ENCODE peak calls at places on chromosomes 12 and 14, in four cellular contexts. B is uterus, P is transverse colon, G is IMR-90. N is an unnamed sample. For H3K9me3, the result is how much of the 10 kb centered on the place peaks cover.

GRCh38 chr14:81751198-81751597 is 217.5 kb upstream of the SEL1L start:
- DNase-seq in P (no peak), B (no peak), G (no peak), N (no peak)

GRCh38 chr12:118058881-118059644 is 1.9 kb downstream of the WSB2 start:
- DNase-seq in G (peak), P (no peak), B (no peak), N (no peak)

GRCh38 chr12:94404854-94405253 is 54.8 kb downstream of the CEP83 start:
- DNase-seq in P (no peak), B (no peak), G (no peak), N (no peak)

GRCh38 chr12:104494137-104494815 is 37.5 kb downstream of the CHST11 start:
- DNase-seq in P (no peak), G (no peak), B (no peak), N (no peak)

GRCh38 chr14:90604356-90604755 is 207.5 kb downstream of the CALM1 start:
- DNase-seq in P (no peak), G (no peak), B (no peak), N (no peak)

GRCh38 chr12:78928200-78929074 is 63.9 kb downstream of the SYT1 start:
- DNase-seq in B (no peak), G (peak), P (no peak), N (no peak)

GRCh38 chr12:49079796-49080195 is 10.0 kb upstream of the RHEBL1 start:
- DNase-seq in G (no peak), B (no peak), P (no peak), N (no peak)

GRCh38 chr12:106566771-106567170 is 16.0 kb upstream of the RFX4 start:
- DNase-seq in P (no peak), B (no peak), G (no peak), N (no peak)

GRCh38 chr14:88729159-88729558 is 63.6 kb downstream of the EML5 start:
- DNase-seq in G (peak), P (no peak), B (no peak), N (no peak)

GRCh38 chr14:28461379-28461778 is 305.2 kb upstream of the FOXG1 start:
- DNase-seq in G (no peak), B (no peak), P (no peak), N (no peak)

GRCh38 chr12:112239020-112239419 is 113.7 kb downstream of the TRAFD1 start:
- DNase-seq in G (no peak), P (no peak), B (no peak), N (no peak)

GRCh38 chr14:96268426-96269358 is 12.7 kb downstream of the BDKRB1 start:
- DNase-seq in B (peak), P (peak), G (peak), N (no peak)

DNA sequence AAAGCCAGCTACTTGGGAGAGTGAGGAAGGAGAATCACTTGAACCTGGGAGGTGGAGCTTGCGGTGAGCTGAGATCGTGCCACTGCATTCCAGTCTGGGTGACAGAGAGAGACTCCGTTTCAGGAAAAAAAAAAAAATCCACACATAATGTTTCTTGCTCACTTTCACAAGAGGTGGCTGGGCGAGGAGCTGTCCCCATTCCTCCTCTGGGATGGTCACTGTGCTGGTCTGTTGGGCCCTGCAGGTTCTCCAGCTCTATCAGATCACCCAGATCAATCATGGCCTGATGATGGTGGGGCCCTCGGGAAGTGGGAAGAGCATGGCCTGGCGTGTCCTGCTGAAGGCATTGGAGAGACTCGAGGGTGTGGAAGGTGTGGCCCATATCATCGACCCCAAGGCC is 47.3 kb downstream of the DYNC1H1 start:
- DNase-seq in G (no peak), B (no peak), P (no peak), N (no peak)
- TF ChIP-seq POLR2A in G (no peak), B (no peak), P (no peak), N (no peak)

DNA sequence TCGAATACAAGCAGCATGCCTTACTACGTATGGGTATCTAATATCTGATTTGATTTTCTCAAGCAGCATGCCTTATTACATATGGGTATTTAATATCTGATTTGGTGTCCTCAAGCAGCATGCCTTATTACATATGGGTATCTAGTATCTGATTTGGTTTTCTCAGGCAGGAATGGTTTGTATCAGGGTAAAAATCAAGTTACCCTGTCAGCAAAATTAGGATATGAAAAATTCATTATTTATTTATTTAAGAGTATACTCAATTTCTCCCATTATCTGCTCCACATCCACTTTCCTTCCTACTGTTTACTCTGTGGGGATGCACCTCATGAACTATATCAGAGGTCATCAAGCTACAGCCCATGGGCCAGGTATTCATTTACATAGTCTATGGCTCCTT is 21.9 kb downstream of the ZNF891 start:
- DNase-seq in P (no peak), B (no peak), G (no peak), N (no peak)
- H3K9me3 ChIP-seq in P (half or more), B (half or more), G (half or more), N (half or more)

DNA sequence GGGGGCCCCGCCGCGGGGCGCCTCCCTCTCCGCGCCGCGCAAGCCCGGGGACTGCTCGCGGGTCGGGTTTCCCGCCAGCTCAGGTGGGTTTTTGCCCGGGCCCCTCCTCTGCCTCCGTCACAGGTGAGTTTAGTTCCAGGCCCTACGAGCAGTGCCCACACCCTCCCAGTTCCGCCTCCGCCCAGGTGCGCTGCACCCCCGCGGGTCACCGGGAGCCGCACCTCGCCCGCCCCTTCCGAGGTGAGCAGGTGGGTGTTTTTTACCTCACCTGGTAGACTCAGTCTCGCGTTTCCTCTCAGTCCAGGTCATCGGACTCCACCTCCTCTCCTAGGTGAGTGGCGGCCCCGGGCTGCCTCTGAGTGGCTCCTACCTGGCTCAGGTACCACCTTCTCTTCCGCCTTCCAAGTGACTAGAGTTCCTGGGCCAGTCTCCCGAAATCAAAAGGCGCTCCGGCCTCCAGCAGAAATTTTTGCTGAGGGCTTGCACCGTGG is at the start of gene TMEM30B:
- DNase-seq in B (no peak), G (no peak), P (peak), N (no peak)
- TF ChIP-seq POLR2A in B (no peak), G (no peak), P (peak), N (no peak)

GRCh38 chr14:67928375-67928774 is 108.8 kb downstream of the RAD51B start:
- DNase-seq in G (no peak), P (no peak), B (no peak), N (no peak)
- H3K9me3 ChIP-seq in G (under half), P (under half), B (under half), N (under half)

GRCh38 chr12:57845478-57846284 is 848 bp downstream of the CTDSP2 start:
- DNase-seq in G (no peak), P (peak), B (peak), N (peak)
- TF ChIP-seq POLR2A in G (no peak), P (peak), B (no peak), N (no peak)

GRCh38 chr12:88207921-88208640 is 66.0 kb downstream of the TMTC3 start:
- DNase-seq in G (peak), P (no peak), B (no peak), N (no peak)
- H3K9me3 ChIP-seq in G (under half), P (under half), B (under half), N (under half)

GRCh38 chr12:25939606-25940005 is 18.9 kb upstream of the RASSF8 start:
- DNase-seq in G (no peak), P (no peak), B (no peak), N (no peak)

GRCh38 chr12:25935355-25936144 is 22.9 kb upstream of the RASSF8 start:
- DNase-seq in G (no peak), P (no peak), B (no peak), N (no peak)

GRCh38 chr12:25938581-25938980 is 19.9 kb upstream of the RASSF8 start:
- DNase-seq in P (no peak), G (no peak), B (no peak), N (no peak)

GRCh38 chr12:25934461-25934860 is 24.0 kb upstream of the RASSF8 start:
- DNase-seq in B (no peak), G (no peak), P (no peak), N (no peak)

GRCh38 chr12:25937096-25937495 is 21.4 kb upstream of the RASSF8 start:
- DNase-seq in B (no peak), G (no peak), P (no peak), N (no peak)
- TF ChIP-seq POLR2A in B (no peak), G (no peak), P (no peak), N (no peak)

GRCh38 chr12:32048791-32049190 is 57.9 kb upstream of the BICD1 start:
- DNase-seq in P (no peak), B (no peak), G (no peak), N (no peak)

GRCh38 chr12:32049956-32050355 is 56.7 kb upstream of the BICD1 start:
- DNase-seq in B (no peak), G (peak), P (no peak), N (no peak)

GRCh38 chr12:32047846-32048245 is 58.8 kb upstream of the BICD1 start:
- DNase-seq in B (no peak), P (no peak), G (no peak), N (no peak)

GRCh38 chr12:32043928-32044549 is 62.6 kb upstream of the BICD1 start:
- DNase-seq in G (no peak), P (no peak), B (no peak), N (no peak)

GRCh38 chr12:32047357-32047828 is 59.3 kb upstream of the BICD1 start:
- DNase-seq in P (no peak), G (no peak), B (no peak), N (no peak)
- H3K9me3 ChIP-seq in P (under half), G (under half), B (under half), N (under half)

GRCh38 chr12:110668480-110669192 is 20.3 kb downstream of the HVCN1 start:
- DNase-seq in B (no peak), G (no peak), P (no peak), N (no peak)
- TF ChIP-seq POLR2A in B (no peak), G (no peak), P (no peak), N (no peak)

GRCh38 chr14:79417961-79418360 is 793.3 kb downstream of the DIO2 start:
- DNase-seq in G (peak), B (no peak), P (no peak), N (no peak)
- H3K9me3 ChIP-seq in G (under half), B (under half), P (under half), N (under half)

N was measured in heart left ventricle.